ENCODE peak calls at places on chromosomes 12 and 14, in seven cellular contexts. H is sciatic nerve; Y is CD8-positive, alpha-beta T cell; V is T-helper 17 cell; C is gastroesophageal sphincter; Q is right cardiac atrium; O is activated naive CD8-positive, alpha-beta T cell treated with anti-CD3 and anti-CD28 coated beads, Interleukin-2, amount 50 U/mL, for 24 hours. I is an unnamed sample.

GRCh38 chr14:31993521-31993941 is 83.6 kb upstream of the ARHGAP5 start:
- ATAC-seq in H (no peak), Y (no peak), V (no peak), C (no peak), Q (peak), O (no peak), I (no peak)

GRCh38 chr12:132478845-132479244 is 11.1 kb upstream of the FBRSL1 start:
- ATAC-seq in H (no peak), Y (no peak), V (no peak), C (no peak), Q (no peak), O (no peak), I (no peak)

GRCh38 chr12:13834241-13834640 is 147.2 kb downstream of the GRIN2B start:
- ATAC-seq in H (no peak), Y (no peak), V (no peak), C (no peak), Q (no peak), O (no peak), I (no peak)

GRCh38 chr12:109385339-109386078 is 37.8 kb downstream of the MYO1H start:
- ATAC-seq in H (peak), Y (no peak), V (peak), C (peak), Q (peak), O (no peak), I (no peak)

GRCh38 chr14:69404478-69404877 is 6.0 kb downstream of the SLC39A9 start:
- ATAC-seq in H (no peak), Y (no peak), V (no peak), C (no peak), Q (no peak), O (no peak), I (no peak)

GRCh38 chr12:14362347-14362746 is 3.1 kb upstream of the ATF7IP start:
- ATAC-seq in H (no peak), Y (no peak), V (no peak), C (no peak), Q (no peak), O (no peak), I (peak)

GRCh38 chr14:94143239-94143638 is 13.8 kb upstream of the IFI27L2 start:
- ATAC-seq in H (no peak), Y (peak), V (no peak), C (no peak), Q (no peak), O (peak), I (no peak)

GRCh38 chr12:53781218-53781801 is 29.5 kb upstream of the CISTR start:
- ATAC-seq in H (no peak), Y (no peak), V (no peak), C (no peak), Q (no peak), O (no peak), I (no peak)

GRCh38 chr12:67568055-67568454 is 80.5 kb upstream of the DYRK2 start:
- ATAC-seq in H (no peak), Y (no peak), V (no peak), C (no peak), Q (no peak), O (no peak), I (no peak)

GRCh38 chr12:113222730-113223531 is 1.7 kb downstream of the TPCN1 start:
- ATAC-seq in H (peak), Y (no peak), V (no peak), C (peak), Q (peak), O (no peak), I (no peak)

GRCh38 chr12:19783547-19784444 is 344.5 kb downstream of the AEBP2 start:
- ATAC-seq in H (no peak), Y (no peak), V (no peak), C (no peak), Q (peak), O (no peak), I (peak)

GRCh38 chr12:29732211-29732992 is 51.3 kb downstream of the TMTC1 start:
- ATAC-seq in H (no peak), Y (no peak), V (no peak), C (no peak), Q (peak), O (no peak), I (no peak)

GRCh38 chr14:21244546-21244945 is 24.7 kb downstream of the HNRNPC start:
- ATAC-seq in H (no peak), Y (peak), V (peak), C (no peak), Q (peak), O (no peak), I (no peak)

GRCh38 chr14:55706893-55707292 is 126.9 kb downstream of the KTN1 start:
- ATAC-seq in H (no peak), Y (no peak), V (no peak), C (no peak), Q (no peak), O (peak), I (peak)

GRCh38 chr12:105205322-105206048 is 30.5 kb downstream of the APPL2 start:
- ATAC-seq in H (no peak), Y (no peak), V (no peak), C (no peak), Q (no peak), O (no peak), I (no peak)

I was measured in stimulated activated memory B cell treated with anti-CD40 and anti-IgM and Interleukin-4, amounts not matched to agents 10 μg/mL and 1 μg/mL and 100 μg/mL, for 72 hours.